ENCODE peak calls at places on chromosomes 7 and 10, in eight cellular contexts. Y, R, F, V, Q, D, W and O are unnamed samples.

GRCh38 chr10:127556911-127557310 is 7.8 kb downstream of the NPS start:
- DNase-seq in R (peak; percentile 66), V (no peak), Q (peak; percentile 6), W (no peak), Y (peak; percentile 74), D (no peak), F (peak; percentile 69), O (no peak)

GRCh38 chr7:8064828-8065227 is 96.2 kb downstream of the GLCCI1 start:
- DNase-seq in R (no peak), D (no peak), F (no peak), Y (no peak), W (no peak), Q (no peak), V (peak; percentile 55), O (no peak)

GRCh38 chr7:157688439-157689268 is 351.9 kb downstream of the DNAJB6 start:
- DNase-seq in Y (peak; percentile 48), D (no peak), W (no peak), R (no peak), Q (no peak), V (no peak), F (peak; percentile 78), O (peak; percentile 41)

GRCh38 chr7:66140924-66141323 is 26.3 kb downstream of the CRCP start:
- DNase-seq in W (no peak), D (no peak), Q (peak; percentile 56), Y (no peak), F (no peak), V (peak; percentile 77), R (peak; percentile 85), O (peak; percentile 52)

GRCh38 chr10:77939561-77940001 is 13.0 kb upstream of the DLG5 start:
- DNase-seq in Q (no peak), R (peak; percentile 58), W (no peak), D (no peak), V (peak; percentile 44), F (no peak), Y (no peak), O (no peak)

GRCh38 chr10:131961777-131962450 is 19.8 kb downstream of the BNIP3 start:
- DNase-seq in F (no peak), D (no peak), W (no peak), Q (no peak), V (no peak), Y (no peak), R (no peak), O (peak; percentile 73)

GRCh38 chr10:126017961-126018560 is 121.7 kb downstream of the FANK1 start:
- DNase-seq in D (no peak), W (no peak), R (peak; percentile 15), Q (no peak), F (no peak), Y (no peak), V (peak; percentile 93), O (no peak)

GRCh38 chr10:26969145-26969926 is 108.6 kb upstream of the ABI1 start:
- DNase-seq in V (no peak), Y (no peak), R (no peak), D (no peak), Q (no peak), F (no peak), W (no peak), O (no peak)

GRCh38 chr7:20409961-20410360 is 79.3 kb downstream of the ITGB8 start:
- DNase-seq in D (no peak), F (no peak), R (no peak), Y (no peak), V (no peak), W (no peak), Q (no peak), O (no peak)

GRCh38 chr7:7422641-7423040 is 113.0 kb downstream of the COL28A1 start:
- DNase-seq in Q (no peak), V (no peak), R (no peak), Y (no peak), W (no peak), D (no peak), F (no peak), O (no peak)

GRCh38 chr10:128804411-128804810 is 662.6 kb upstream of the MGMT start:
- DNase-seq in Y (no peak), Q (no peak), D (no peak), F (no peak), R (no peak), V (no peak), W (no peak), O (no peak)

GRCh38 chr7:106679153-106679931 is 18.4 kb upstream of the CCDC71L start:
- DNase-seq in W (no peak), F (no peak), D (no peak), Q (peak; percentile 79), V (peak; percentile 56), Y (no peak), R (peak; percentile 10), O (no peak)

GRCh38 chr7:33357846-33358245 is 228.5 kb downstream of the BBS9 start:
- DNase-seq in Y (no peak), R (no peak), Q (no peak), W (no peak), V (no peak), F (no peak), D (no peak), O (no peak)

GRCh38 chr10:119762035-119762434 is 36.2 kb downstream of the INPP5F start:
- DNase-seq in Y (no peak), D (no peak), R (no peak), F (no peak), W (no peak), V (no peak), Q (no peak), O (no peak)

GRCh38 chr7:110786576-110786975 is 304.4 kb upstream of the LRRN3 start:
- DNase-seq in Y (no peak), F (no peak), D (no peak), V (no peak), Q (no peak), W (no peak), R (no peak), O (no peak)

GRCh38 chr10:101614957-101615759 is 27.0 kb downstream of the DPCD start:
- DNase-seq in Y (peak; percentile 40), W (no peak), D (no peak), F (no peak), Q (no peak), R (no peak), V (no peak), O (no peak)

GRCh38 chr7:2204446-2204845 is 28.3 kb downstream of the MAD1L1 start:
- DNase-seq in W (no peak), R (no peak), Q (no peak), F (no peak), D (no peak), Y (no peak), V (no peak), O (peak; percentile 5)

GRCh38 chr10:58512470-58513188 is at the start of gene BICC1:
- DNase-seq in R (peak; percentile 76), D (no peak), W (no peak), Y (peak; percentile 48), Q (peak; percentile 46), F (peak; percentile 42), V (peak; percentile 51), O (peak; percentile 93)

GRCh38 chr10:119020627-119020946 is 8.9 kb upstream of the NANOS1 start:
- DNase-seq in Y (no peak), R (no peak), F (no peak), V (peak; percentile 37), Q (peak; percentile 55), D (no peak), W (no peak), O (no peak)

GRCh38 chr10:78924319-78925003 is 144.3 kb upstream of the ZMIZ1 start:
- DNase-seq in Y (no peak), W (no peak), R (no peak), V (no peak), D (no peak), F (no peak), Q (no peak), O (no peak)

GRCh38 chr10:103884681-103885139 is 29.3 kb upstream of the SH3PXD2A start:
- DNase-seq in W (peak; percentile 49), Q (peak; percentile 73), V (peak; percentile 12), R (peak; percentile 76), D (no peak), F (peak; percentile 65), Y (peak; percentile 46), O (peak; percentile 68)

GRCh38 chr10:122515588-122516231 is 44.8 kb upstream of the DMBT1 start:
- DNase-seq in F (no peak), W (no peak), Y (no peak), Q (peak; percentile 91), V (peak; percentile 75), R (no peak), D (no peak), O (no peak)

GRCh38 chr7:95883208-95883607 is 110.9 kb downstream of the DYNC1I1 start:
- DNase-seq in R (no peak), Q (no peak), F (no peak), V (no peak), D (no peak), W (no peak), Y (no peak), O (peak; percentile 38)
- H3K27ac ChIP-seq in R (no peak overlapping the region), Q (no peak overlapping the region), F (no peak overlapping the region), V (no peak overlapping the region), D (no peak overlapping the region), W (no peak overlapping the region), Y (no peak overlapping the region), O (no peak overlapping the region)

GRCh38 chr10:29124864-29125263 is 164.0 kb upstream of the LYZL1 start:
- DNase-seq in Q (no peak), W (no peak), Y (no peak), F (no peak), V (no peak), R (no peak), D (no peak), O (no peak)

GRCh38 chr10:29117781-29118180 is 171.1 kb upstream of the LYZL1 start:
- DNase-seq in Q (no peak), W (no peak), R (no peak), Y (no peak), D (no peak), V (no peak), F (no peak), O (no peak)

GRCh38 chr10:29113251-29113945 is 175.5 kb upstream of the LYZL1 start:
- DNase-seq in W (no peak), Q (no peak), V (no peak), D (no peak), R (peak; percentile 56), Y (no peak), F (no peak), O (peak; percentile 70)

GRCh38 chr10:29120216-29120615 is 168.7 kb upstream of the LYZL1 start:
- DNase-seq in D (no peak), F (no peak), R (peak; percentile 61), Q (peak; percentile 84), V (peak; percentile 80), W (no peak), Y (no peak), O (no peak)

GRCh38 chr10:29119374-29119773 is 169.5 kb upstream of the LYZL1 start:
- DNase-seq in Y (no peak), V (no peak), R (peak; percentile 62), W (no peak), F (peak; percentile 85), D (peak; percentile 29), Q (no peak), O (no peak)
- H2AFZ ChIP-seq in Y (no peak overlapping the region), V (no peak overlapping the region), R (no peak overlapping the region), W (no peak overlapping the region), F (no peak overlapping the region), D (peak overlapping the region; percentile 46), Q (no peak overlapping the region), O (no peak overlapping the region)

GRCh38 chr10:89273680-89274079 is 22.1 kb upstream of the LIPA start:
- DNase-seq in Q (no peak), D (no peak), R (no peak), W (no peak), V (no peak), F (no peak), Y (no peak), O (no peak)
- H3K27ac ChIP-seq in Q (no peak overlapping the region), D (no peak overlapping the region), R (no peak overlapping the region), W (no peak overlapping the region), V (no peak overlapping the region), F (no peak overlapping the region), Y (no peak overlapping the region), O (peak overlapping the region; percentile 69)

GRCh38 chr10:5560142-5560843 is 35.5 kb downstream of the CALML3 start:
- DNase-seq in R (no peak), Y (no peak), V (no peak), F (no peak), Q (no peak), W (no peak), D (no peak), O (no peak)
- H2AFZ ChIP-seq in R (no peak overlapping the region), Y (no peak overlapping the region), V (no peak overlapping the region), F (no peak overlapping the region), Q (peak overlapping the region; percentile 46), W (peak overlapping the region; percentile 71), D (no peak overlapping the region), O (peak overlapping the region; percentile 84)